ENCODE peak calls at places on chromosomes 3 and 15, in seven cellular contexts. One of them, this sample, is unnamed.

GRCh38 chr15:50641318-50641717 is 45.3 kb downstream of the TRPM7 start:
- DNase-seq in astrocyte: no peak
- DNase-seq in SK-N-SH: no peak
- DNase-seq in tibial nerve: no peak
- DNase-seq in brain microvascular endothelial cell: no peak
- DNase-seq in WERI-Rb-1: no peak
- DNase-seq in mesendoderm: no peak
- DNase-seq in this sample: no peak

GRCh38 chr3:185717627-185718330 is 107.1 kb downstream of the IGF2BP2 start:
- DNase-seq in astrocyte: no peak
- DNase-seq in SK-N-SH: no peak
- DNase-seq in tibial nerve: no peak
- DNase-seq in brain microvascular endothelial cell: no peak
- DNase-seq in WERI-Rb-1: no peak
- DNase-seq in mesendoderm: no peak
- DNase-seq in this sample: no peak

GRCh38 chr3:46012246-46012645 is 15.0 kb downstream of the XCR1 start:
- DNase-seq in astrocyte: no peak
- DNase-seq in SK-N-SH: no peak
- DNase-seq in tibial nerve: no peak
- DNase-seq in brain microvascular endothelial cell: no peak
- DNase-seq in WERI-Rb-1: no peak
- DNase-seq in mesendoderm: no peak
- DNase-seq in this sample: no peak

GRCh38 chr3:128369881-128370642 is 96.6 kb downstream of the DNAJB8 start:
- DNase-seq in astrocyte: no peak
- DNase-seq in SK-N-SH: no peak
- DNase-seq in tibial nerve: no peak
- DNase-seq in brain microvascular endothelial cell: no peak
- DNase-seq in WERI-Rb-1: no peak
- DNase-seq in mesendoderm: peak; percentile 13
- DNase-seq in this sample: peak; percentile 71

GRCh38 chr3:121651684-121652083 is 9.0 kb downstream of the HCLS1 start:
- DNase-seq in astrocyte: no peak
- DNase-seq in SK-N-SH: no peak
- DNase-seq in tibial nerve: no peak
- DNase-seq in brain microvascular endothelial cell: no peak
- DNase-seq in WERI-Rb-1: no peak
- DNase-seq in mesendoderm: no peak
- DNase-seq in this sample: no peak

GRCh38 chr15:91407237-91407889 is 307.3 kb downstream of the SV2B start:
- DNase-seq in astrocyte: peak; percentile 79
- DNase-seq in SK-N-SH: no peak
- DNase-seq in tibial nerve: no peak
- DNase-seq in brain microvascular endothelial cell: no peak
- DNase-seq in WERI-Rb-1: peak; percentile 8
- DNase-seq in mesendoderm: peak; percentile 92
- DNase-seq in this sample: no peak

GRCh38 chr3:127162947-127163645 is 29.8 kb upstream of the PRR23E start:
- DNase-seq in astrocyte: no peak
- DNase-seq in SK-N-SH: no peak
- DNase-seq in tibial nerve: no peak
- DNase-seq in brain microvascular endothelial cell: no peak
- DNase-seq in WERI-Rb-1: no peak
- DNase-seq in mesendoderm: peak; percentile 51
- DNase-seq in this sample: peak; percentile 89

GRCh38 chr3:110495201-110495927 is 576.3 kb upstream of the NECTIN3 start:
- DNase-seq in astrocyte: no peak
- DNase-seq in SK-N-SH: no peak
- DNase-seq in tibial nerve: no peak
- DNase-seq in brain microvascular endothelial cell: no peak
- DNase-seq in WERI-Rb-1: no peak
- DNase-seq in mesendoderm: peak; percentile 27
- DNase-seq in this sample: no peak

GRCh38 chr3:49602877-49603411 is 48.7 kb downstream of the BSN start:
- DNase-seq in astrocyte: no peak
- DNase-seq in SK-N-SH: no peak
- DNase-seq in tibial nerve: no peak
- DNase-seq in brain microvascular endothelial cell: no peak
- DNase-seq in WERI-Rb-1: no peak
- DNase-seq in mesendoderm: peak; percentile 29
- DNase-seq in this sample: no peak

GRCh38 chr15:70875001-70875782 is 17.0 kb downstream of the THAP10 start:
- DNase-seq in astrocyte: no peak
- DNase-seq in SK-N-SH: peak; percentile 45
- DNase-seq in tibial nerve: no peak
- DNase-seq in brain microvascular endothelial cell: no peak
- DNase-seq in WERI-Rb-1: no peak
- DNase-seq in mesendoderm: peak; percentile 25
- DNase-seq in this sample: no peak

DNA sequence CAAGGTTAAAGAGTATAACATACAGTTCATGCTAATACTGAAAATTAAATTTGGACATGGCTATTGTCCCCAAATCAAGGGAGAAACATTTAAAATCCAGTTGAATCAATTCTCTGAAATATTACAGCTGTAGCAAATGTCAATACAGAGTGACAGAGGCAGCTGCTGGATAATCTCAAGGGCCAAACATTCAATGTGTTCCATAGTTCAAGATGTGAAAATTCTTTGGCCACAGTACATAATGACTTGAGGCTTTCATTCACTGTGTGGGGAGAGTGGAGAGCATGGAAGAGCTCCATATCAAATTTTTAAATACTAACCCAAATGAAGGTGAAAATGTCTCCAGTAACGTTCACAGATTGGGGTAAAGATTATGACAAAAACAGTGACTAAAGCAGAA is 1192.8 kb upstream of the CADM2 start:
- DNase-seq in astrocyte: no peak
- DNase-seq in SK-N-SH: no peak
- DNase-seq in tibial nerve: no peak
- DNase-seq in brain microvascular endothelial cell: no peak
- DNase-seq in WERI-Rb-1: no peak
- DNase-seq in mesendoderm: no peak
- DNase-seq in this sample: no peak
- H3K4me3 ChIP-seq in astrocyte: no peak overlapping the region
- H3K4me3 ChIP-seq in SK-N-SH: no peak overlapping the region
- H3K4me3 ChIP-seq in tibial nerve: no peak overlapping the region
- H3K4me3 ChIP-seq in brain microvascular endothelial cell: no peak overlapping the region
- H3K4me3 ChIP-seq in WERI-Rb-1: no peak overlapping the region
- H3K4me3 ChIP-seq in mesendoderm: no peak overlapping the region
- H3K4me3 ChIP-seq in this sample: no peak overlapping the region

DNA sequence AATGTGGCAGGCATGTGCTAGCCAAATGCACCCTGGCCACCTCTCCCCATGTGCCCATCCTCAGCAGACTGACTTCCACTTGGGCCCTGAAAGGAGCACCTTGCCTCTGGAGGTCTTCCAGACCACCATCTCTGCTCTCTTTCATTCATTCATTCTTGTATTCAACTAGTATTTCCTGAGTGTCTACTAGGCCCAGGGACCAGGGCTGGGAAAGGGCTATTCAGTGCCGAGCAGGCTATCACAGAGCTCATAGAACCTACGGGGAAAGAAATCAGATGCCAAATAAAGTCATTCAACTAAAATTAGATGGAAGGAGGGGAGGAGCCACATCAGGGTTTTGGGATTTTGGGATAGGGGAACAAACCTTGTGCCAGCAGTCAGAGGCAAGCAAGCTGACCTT is 18.9 kb downstream of the PRR23A start:
- DNase-seq in astrocyte: no peak
- DNase-seq in SK-N-SH: no peak
- DNase-seq in tibial nerve: no peak
- DNase-seq in brain microvascular endothelial cell: no peak
- DNase-seq in WERI-Rb-1: no peak
- DNase-seq in mesendoderm: no peak
- DNase-seq in this sample: no peak
- H3K36me3 ChIP-seq in astrocyte: no peaks in the 10 kb centered on the region
- H3K36me3 ChIP-seq in SK-N-SH: no peaks in the 10 kb centered on the region
- H3K36me3 ChIP-seq in tibial nerve: no peaks in the 10 kb centered on the region
- H3K36me3 ChIP-seq in brain microvascular endothelial cell: no peaks in the 10 kb centered on the region
- H3K36me3 ChIP-seq in WERI-Rb-1: no peaks in the 10 kb centered on the region
- H3K36me3 ChIP-seq in mesendoderm: no peaks in the 10 kb centered on the region
- H3K36me3 ChIP-seq in this sample: no peaks in the 10 kb centered on the region

GRCh38 chr3:101189786-101190185 is 130.6 kb downstream of the IMPG2 start:
- DNase-seq in astrocyte: no peak
- DNase-seq in SK-N-SH: no peak
- DNase-seq in tibial nerve: no peak
- DNase-seq in brain microvascular endothelial cell: peak; percentile 46
- DNase-seq in WERI-Rb-1: no peak
- DNase-seq in mesendoderm: no peak
- DNase-seq in this sample: no peak

GRCh38 chr3:101195951-101196713 is 124.2 kb downstream of the IMPG2 start:
- DNase-seq in astrocyte: peak; percentile 31
- DNase-seq in SK-N-SH: peak; percentile 10
- DNase-seq in tibial nerve: peak; percentile 61
- DNase-seq in brain microvascular endothelial cell: peak; percentile 52
- DNase-seq in WERI-Rb-1: no peak
- DNase-seq in mesendoderm: peak; percentile 78
- DNase-seq in this sample: peak; percentile 17

DNA sequence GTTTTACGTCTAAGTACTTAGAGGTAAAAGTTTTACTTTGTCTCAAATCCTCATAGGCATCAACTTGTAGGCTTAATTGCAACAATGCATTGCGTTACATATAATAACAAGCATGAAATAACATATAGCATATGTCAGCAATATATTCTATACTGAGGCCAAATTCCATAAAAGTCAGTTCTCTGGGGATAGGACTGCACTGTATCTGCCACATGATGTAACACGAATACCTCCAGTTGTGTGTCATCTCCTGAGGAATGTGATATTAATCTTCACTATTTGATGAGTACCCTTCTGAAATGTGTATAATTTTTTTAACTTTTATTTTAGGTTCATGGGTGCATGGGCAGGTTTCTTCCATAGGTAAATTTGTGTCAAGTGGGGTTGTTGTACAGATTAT is 126.4 kb downstream of the IMPG2 start:
- DNase-seq in astrocyte: peak; percentile 51
- DNase-seq in SK-N-SH: no peak
- DNase-seq in tibial nerve: no peak
- DNase-seq in brain microvascular endothelial cell: peak; percentile 70
- DNase-seq in WERI-Rb-1: no peak
- DNase-seq in mesendoderm: no peak
- DNase-seq in this sample: no peak
- H3K27me3 ChIP-seq in astrocyte: no peaks in the 10 kb centered on the region
- H3K27me3 ChIP-seq in SK-N-SH: no peaks in the 10 kb centered on the region
- H3K27me3 ChIP-seq in tibial nerve: no peaks in the 10 kb centered on the region
- H3K27me3 ChIP-seq in brain microvascular endothelial cell: no peaks in the 10 kb centered on the region
- H3K27me3 ChIP-seq in WERI-Rb-1: no peaks in the 10 kb centered on the region
- H3K27me3 ChIP-seq in mesendoderm: no peaks in the 10 kb centered on the region
- H3K27me3 ChIP-seq in this sample: no peaks in the 10 kb centered on the region

DNA sequence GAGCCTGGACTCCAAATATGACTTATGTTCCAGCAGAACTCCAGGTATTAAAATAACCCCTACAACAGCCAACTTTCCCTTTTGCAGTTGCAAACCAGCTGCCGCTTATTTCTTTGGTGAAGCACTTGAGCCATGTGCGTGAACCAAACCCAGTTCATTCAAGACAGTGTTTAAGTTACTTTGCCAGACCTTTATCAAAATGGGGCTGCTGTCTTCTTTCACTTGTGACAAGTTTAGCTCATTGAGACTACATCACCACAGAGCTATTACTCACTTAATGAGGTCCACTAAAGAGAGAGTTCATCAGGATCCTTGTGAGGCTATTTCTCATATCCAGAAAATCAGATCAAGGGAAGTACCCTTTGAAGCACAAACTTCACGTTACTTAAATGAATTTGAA is 2.4 kb upstream of the XRN1 start:
- DNase-seq in astrocyte: no peak
- DNase-seq in SK-N-SH: no peak
- DNase-seq in tibial nerve: no peak
- DNase-seq in brain microvascular endothelial cell: no peak
- DNase-seq in WERI-Rb-1: no peak
- DNase-seq in mesendoderm: no peak
- DNase-seq in this sample: no peak
- H3K4me3 ChIP-seq in astrocyte: no peak overlapping the region
- H3K4me3 ChIP-seq in SK-N-SH: no peak overlapping the region
- H3K4me3 ChIP-seq in tibial nerve: no peak overlapping the region
- H3K4me3 ChIP-seq in brain microvascular endothelial cell: no peak overlapping the region
- H3K4me3 ChIP-seq in WERI-Rb-1: no peak overlapping the region
- H3K4me3 ChIP-seq in mesendoderm: no peak overlapping the region
- H3K4me3 ChIP-seq in this sample: no peak overlapping the region

DNA sequence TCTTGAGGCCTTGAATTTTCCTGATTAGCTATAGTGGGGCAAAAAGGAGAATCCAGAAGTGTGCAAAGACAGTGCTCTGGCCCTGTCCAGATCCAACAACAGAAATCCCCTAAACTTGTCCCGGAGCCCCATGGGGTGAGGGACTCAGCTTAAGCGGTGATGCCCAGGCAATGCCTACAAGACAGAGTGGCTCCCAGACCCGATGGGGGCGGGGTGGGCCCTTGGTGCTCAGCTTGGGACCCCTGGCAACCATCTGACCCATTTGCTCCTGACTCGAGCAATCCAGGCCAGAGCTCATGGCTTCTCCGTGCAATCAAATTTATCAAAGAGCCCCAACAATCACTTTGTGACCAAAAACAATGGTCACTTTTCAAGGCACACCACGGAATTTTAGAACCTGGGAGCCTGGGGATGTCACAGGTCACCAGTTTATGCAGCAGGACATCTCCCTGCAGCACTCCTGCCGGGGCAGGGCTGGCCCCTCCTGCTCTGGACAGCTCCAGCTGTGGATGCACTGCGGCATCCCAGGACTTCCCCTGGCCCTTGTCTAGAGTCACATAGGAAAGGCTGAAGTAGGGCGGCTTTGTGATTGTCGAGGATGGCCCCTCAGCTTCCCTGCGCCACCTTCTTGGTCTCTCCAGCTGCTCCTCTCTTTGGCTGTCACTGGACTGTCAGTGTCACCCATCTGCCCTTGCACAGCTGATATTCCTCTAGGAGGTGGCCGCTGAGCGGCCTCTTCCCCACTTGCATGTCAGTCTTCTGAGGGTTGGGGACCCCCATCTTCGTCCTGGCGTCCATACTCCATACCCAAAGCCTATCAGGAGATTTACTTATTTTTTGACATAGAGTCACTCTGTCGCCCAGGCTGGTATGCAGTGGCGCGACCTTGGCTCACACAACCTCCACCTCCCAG is 28.4 kb downstream of the RGMA start:
- DNase-seq in astrocyte: no peak
- DNase-seq in SK-N-SH: no peak
- DNase-seq in tibial nerve: no peak
- DNase-seq in brain microvascular endothelial cell: no peak
- DNase-seq in WERI-Rb-1: no peak
- DNase-seq in mesendoderm: no peak
- DNase-seq in this sample: peak; percentile 64
- H3K36me3 ChIP-seq in astrocyte: no peaks in the 10 kb centered on the region
- H3K36me3 ChIP-seq in SK-N-SH: no peaks in the 10 kb centered on the region
- H3K36me3 ChIP-seq in tibial nerve: no peaks in the 10 kb centered on the region
- H3K36me3 ChIP-seq in brain microvascular endothelial cell: no peaks in the 10 kb centered on the region
- H3K36me3 ChIP-seq in WERI-Rb-1: no peaks in the 10 kb centered on the region
- H3K36me3 ChIP-seq in mesendoderm: no peaks in the 10 kb centered on the region
- H3K36me3 ChIP-seq in this sample: peaks cover 4% of the 10 kb centered on the region

DNA sequence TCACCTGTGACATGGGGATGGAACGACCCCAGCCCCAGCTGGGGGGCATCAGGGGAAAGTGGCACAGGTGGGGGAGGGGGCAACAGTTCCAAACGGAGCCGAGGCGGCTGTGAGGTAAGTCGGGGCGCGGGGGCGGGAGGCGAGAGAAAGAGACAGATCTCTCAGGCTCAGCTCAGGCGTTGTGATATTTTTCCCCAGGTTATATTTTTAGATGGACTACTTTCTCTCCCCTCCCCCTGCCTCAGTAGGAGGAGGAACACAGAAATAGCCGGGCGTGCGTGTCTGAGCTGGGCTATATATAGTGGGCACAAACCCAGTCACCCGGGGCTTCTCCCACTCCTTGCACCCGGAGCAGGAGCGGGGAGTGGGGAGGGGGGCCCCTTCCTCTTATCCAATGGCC is 91.0 kb upstream of the LINGO1 start:
- DNase-seq in astrocyte: no peak
- DNase-seq in SK-N-SH: no peak
- DNase-seq in tibial nerve: no peak
- DNase-seq in brain microvascular endothelial cell: no peak
- DNase-seq in WERI-Rb-1: no peak
- DNase-seq in mesendoderm: no peak
- DNase-seq in this sample: no peak
- H3K27me3 ChIP-seq in astrocyte: no peaks in the 10 kb centered on the region
- H3K27me3 ChIP-seq in SK-N-SH: peaks cover 2% of the 10 kb centered on the region
- H3K27me3 ChIP-seq in tibial nerve: peaks cover under 1% of the 10 kb centered on the region
- H3K27me3 ChIP-seq in brain microvascular endothelial cell: no peaks in the 10 kb centered on the region
- H3K27me3 ChIP-seq in WERI-Rb-1: no peaks in the 10 kb centered on the region
- H3K27me3 ChIP-seq in mesendoderm: no peaks in the 10 kb centered on the region
- H3K27me3 ChIP-seq in this sample: no peaks in the 10 kb centered on the region

This sample was measured in H7.